ENCODE peak calls at places on chromosomes 2 and 18, in seven cellular contexts. One of them, this sample, is unnamed.

GRCh38 chr2:227456141-227456540 is 15.8 kb upstream of the AGFG1 start:
- DNase-seq in HT1080: no peak
- DNase-seq in D341Med: no peak
- DNase-seq in tibial artery: no peak
- DNase-seq in GM06990: no peak
- DNase-seq in AML-193: no peak
- DNase-seq in hepatic stellate cell: no peak
- DNase-seq in this sample: no peak

GRCh38 chr2:13651684-13652131 is 935.0 kb downstream of the TRIB2 start:
- DNase-seq in GM06990: no peak
- DNase-seq in D341Med: no peak
- DNase-seq in HT1080: no peak
- DNase-seq in AML-193: no peak
- DNase-seq in tibial artery: no peak
- DNase-seq in hepatic stellate cell: no peak
- DNase-seq in this sample: no peak

GRCh38 chr2:46306988-46307655 is 9.9 kb downstream of the EPAS1 start:
- DNase-seq in tibial artery: no peak
- DNase-seq in AML-193: no peak
- DNase-seq in hepatic stellate cell: no peak
- DNase-seq in GM06990: no peak
- DNase-seq in D341Med: no peak
- DNase-seq in HT1080: no peak
- DNase-seq in this sample: no peak

GRCh38 chr2:211033765-211034164 is 477.4 kb downstream of the CPS1 start:
- DNase-seq in hepatic stellate cell: no peak
- DNase-seq in GM06990: no peak
- DNase-seq in tibial artery: no peak
- DNase-seq in D341Med: peak; percentile 40
- DNase-seq in HT1080: peak; percentile 4
- DNase-seq in AML-193: peak; percentile 35
- DNase-seq in this sample: peak; percentile 61

GRCh38 chr2:142040554-142040953 is 90.3 kb downstream of the LRP1B start:
- DNase-seq in tibial artery: no peak
- DNase-seq in HT1080: no peak
- DNase-seq in AML-193: no peak
- DNase-seq in D341Med: no peak
- DNase-seq in hepatic stellate cell: no peak
- DNase-seq in GM06990: no peak
- DNase-seq in this sample: peak; percentile 23

GRCh38 chr2:201118957-201119848 is 3.2 kb downstream of the CFLAR start:
- DNase-seq in HT1080: no peak
- DNase-seq in AML-193: peak; percentile 27
- DNase-seq in GM06990: no peak
- DNase-seq in D341Med: no peak
- DNase-seq in hepatic stellate cell: no peak
- DNase-seq in tibial artery: no peak
- DNase-seq in this sample: peak; percentile 72

GRCh38 chr2:196657332-196657731 is 17.8 kb downstream of the CCDC150 start:
- DNase-seq in D341Med: no peak
- DNase-seq in HT1080: no peak
- DNase-seq in GM06990: no peak
- DNase-seq in tibial artery: no peak
- DNase-seq in AML-193: no peak
- DNase-seq in hepatic stellate cell: no peak
- DNase-seq in this sample: no peak

GRCh38 chr2:158184556-158185343 is 83.1 kb downstream of the UPP2 start:
- DNase-seq in D341Med: no peak
- DNase-seq in HT1080: no peak
- DNase-seq in AML-193: no peak
- DNase-seq in hepatic stellate cell: no peak
- DNase-seq in tibial artery: no peak
- DNase-seq in GM06990: no peak
- DNase-seq in this sample: no peak

GRCh38 chr18:37346048-37346447 is 219.6 kb downstream of the CELF4 start:
- DNase-seq in HT1080: no peak
- DNase-seq in hepatic stellate cell: no peak
- DNase-seq in GM06990: no peak
- DNase-seq in tibial artery: no peak
- DNase-seq in AML-193: no peak
- DNase-seq in D341Med: no peak
- DNase-seq in this sample: no peak

GRCh38 chr18:32629990-32630389 is 142.8 kb downstream of the KLHL14 start:
- DNase-seq in D341Med: no peak
- DNase-seq in tibial artery: no peak
- DNase-seq in hepatic stellate cell: no peak
- DNase-seq in HT1080: no peak
- DNase-seq in AML-193: no peak
- DNase-seq in GM06990: no peak
- DNase-seq in this sample: no peak

GRCh38 chr2:23698116-23698732 is 228.7 kb downstream of the ATAD2B start:
- DNase-seq in HT1080: no peak
- DNase-seq in AML-193: no peak
- DNase-seq in GM06990: no peak
- DNase-seq in D341Med: no peak
- DNase-seq in tibial artery: no peak
- DNase-seq in hepatic stellate cell: no peak
- DNase-seq in this sample: no peak

GRCh38 chr2:31534636-31535035 is 46.1 kb downstream of the SRD5A2 start:
- DNase-seq in GM06990: no peak
- DNase-seq in tibial artery: no peak
- DNase-seq in AML-193: no peak
- DNase-seq in hepatic stellate cell: no peak
- DNase-seq in D341Med: no peak
- DNase-seq in HT1080: peak; percentile 18
- DNase-seq in this sample: peak; percentile 9

GRCh38 chr2:54360055-54360792 is 95.9 kb upstream of the SPTBN1 start:
- DNase-seq in HT1080: peak; percentile 38
- DNase-seq in GM06990: no peak
- DNase-seq in hepatic stellate cell: peak; percentile 36
- DNase-seq in AML-193: no peak
- DNase-seq in D341Med: no peak
- DNase-seq in tibial artery: peak; percentile 28
- DNase-seq in this sample: peak; percentile 14

GRCh38 chr18:55777666-55778304 is 189.8 kb upstream of the TCF4 start:
- DNase-seq in hepatic stellate cell: no peak
- DNase-seq in AML-193: no peak
- DNase-seq in D341Med: no peak
- DNase-seq in HT1080: no peak
- DNase-seq in GM06990: no peak
- DNase-seq in tibial artery: no peak
- DNase-seq in this sample: no peak

GRCh38 chr18:65349635-65350034 is 401.2 kb upstream of the CDH7 start:
- DNase-seq in D341Med: no peak
- DNase-seq in tibial artery: no peak
- DNase-seq in GM06990: no peak
- DNase-seq in HT1080: no peak
- DNase-seq in AML-193: no peak
- DNase-seq in hepatic stellate cell: no peak
- DNase-seq in this sample: no peak

GRCh38 chr2:200756618-200757321 is 54.9 kb upstream of the BZW1 start:
- DNase-seq in GM06990: no peak
- DNase-seq in tibial artery: no peak
- DNase-seq in AML-193: no peak
- DNase-seq in HT1080: peak; percentile 97
- DNase-seq in hepatic stellate cell: peak; percentile 63
- DNase-seq in D341Med: no peak
- DNase-seq in this sample: peak; percentile 93

GRCh38 chr18:60552948-60553347 is 180.4 kb upstream of the MC4R start:
- DNase-seq in GM06990: no peak
- DNase-seq in tibial artery: no peak
- DNase-seq in HT1080: no peak
- DNase-seq in AML-193: no peak
- DNase-seq in D341Med: no peak
- DNase-seq in hepatic stellate cell: no peak
- DNase-seq in this sample: no peak

GRCh38 chr2:144152817-144153271 is 367.1 kb downstream of the ZEB2 start:
- DNase-seq in AML-193: peak; percentile 47
- DNase-seq in HT1080: no peak
- DNase-seq in tibial artery: no peak
- DNase-seq in D341Med: no peak
- DNase-seq in GM06990: no peak
- DNase-seq in hepatic stellate cell: peak; percentile 23
- DNase-seq in this sample: peak; percentile 62

GRCh38 chr2:12612646-12613045 is 104.1 kb upstream of the TRIB2 start:
- DNase-seq in tibial artery: no peak
- DNase-seq in HT1080: no peak
- DNase-seq in GM06990: no peak
- DNase-seq in hepatic stellate cell: no peak
- DNase-seq in AML-193: no peak
- DNase-seq in D341Med: no peak
- DNase-seq in this sample: no peak

GRCh38 chr2:71299507-71299906 is 32.1 kb upstream of the ZNF638 start:
- DNase-seq in AML-193: peak; percentile 16
- DNase-seq in hepatic stellate cell: peak; percentile 30
- DNase-seq in GM06990: no peak
- DNase-seq in tibial artery: no peak
- DNase-seq in D341Med: peak; percentile 40
- DNase-seq in HT1080: peak; percentile 22
- DNase-seq in this sample: peak; percentile 56

GRCh38 chr18:55088000-55088401 is 128.7 kb upstream of the CCDC68 start:
- DNase-seq in D341Med: no peak
- DNase-seq in hepatic stellate cell: no peak
- DNase-seq in HT1080: no peak
- DNase-seq in AML-193: no peak
- DNase-seq in GM06990: no peak
- DNase-seq in tibial artery: no peak
- DNase-seq in this sample: no peak

GRCh38 chr2:241659150-241659739 is 21.8 kb downstream of the ATG4B start:
- DNase-seq in hepatic stellate cell: peak; percentile 60
- DNase-seq in AML-193: peak; percentile 36
- DNase-seq in D341Med: peak; percentile 74
- DNase-seq in HT1080: no peak
- DNase-seq in tibial artery: peak; percentile 43
- DNase-seq in GM06990: no peak
- DNase-seq in this sample: peak; percentile 63

GRCh38 chr2:172953970-172954852 is 121.4 kb upstream of the MAP3K20 start:
- DNase-seq in D341Med: no peak
- DNase-seq in hepatic stellate cell: no peak
- DNase-seq in AML-193: no peak
- DNase-seq in tibial artery: no peak
- DNase-seq in HT1080: no peak
- DNase-seq in GM06990: no peak
- DNase-seq in this sample: peak; percentile 55

GRCh38 chr2:96907405-96908041 is 37.6 kb upstream of the SEMA4C start:
- DNase-seq in HT1080: no peak
- DNase-seq in hepatic stellate cell: peak; percentile 90
- DNase-seq in tibial artery: peak; percentile 92
- DNase-seq in D341Med: no peak
- DNase-seq in GM06990: no peak
- DNase-seq in AML-193: no peak
- DNase-seq in this sample: no peak

GRCh38 chr2:5666798-5667197 is 25.4 kb upstream of the SOX11 start:
- DNase-seq in AML-193: no peak
- DNase-seq in HT1080: peak; percentile 70
- DNase-seq in D341Med: no peak
- DNase-seq in tibial artery: no peak
- DNase-seq in hepatic stellate cell: no peak
- DNase-seq in GM06990: no peak
- DNase-seq in this sample: no peak

GRCh38 chr18:58900015-58900649 is 35.5 kb downstream of the ZNF532 start:
- DNase-seq in D341Med: no peak
- DNase-seq in tibial artery: no peak
- DNase-seq in hepatic stellate cell: peak; percentile 64
- DNase-seq in HT1080: no peak
- DNase-seq in AML-193: no peak
- DNase-seq in GM06990: no peak
- DNase-seq in this sample: no peak

GRCh38 chr2:32553829-32554432 is 73.9 kb upstream of the TTC27 start:
- DNase-seq in tibial artery: no peak
- DNase-seq in HT1080: peak; percentile 14
- DNase-seq in AML-193: peak; percentile 56
- DNase-seq in hepatic stellate cell: peak; percentile 30
- DNase-seq in D341Med: peak; percentile 36
- DNase-seq in GM06990: no peak
- DNase-seq in this sample: peak; percentile 55

GRCh38 chr18:49490246-49490762 is 3.3 kb upstream of the C18orf32 start:
- DNase-seq in HT1080: peak; percentile 32
- DNase-seq in D341Med: no peak
- DNase-seq in hepatic stellate cell: no peak
- DNase-seq in GM06990: no peak
- DNase-seq in AML-193: no peak
- DNase-seq in tibial artery: no peak
- DNase-seq in this sample: peak; percentile 52

GRCh38 chr2:4291430-4291829 is 588.1 kb downstream of the DCDC2C start:
- DNase-seq in hepatic stellate cell: no peak
- DNase-seq in HT1080: no peak
- DNase-seq in D341Med: no peak
- DNase-seq in tibial artery: no peak
- DNase-seq in AML-193: no peak
- DNase-seq in GM06990: no peak
- DNase-seq in this sample: no peak

GRCh38 chr2:150528861-150529801 is 41.7 kb upstream of the RND3 start:
- DNase-seq in HT1080: peak; percentile 60
- DNase-seq in D341Med: no peak
- DNase-seq in tibial artery: no peak
- DNase-seq in GM06990: peak; percentile 22
- DNase-seq in hepatic stellate cell: peak; percentile 41
- DNase-seq in AML-193: no peak
- DNase-seq in this sample: peak; percentile 94

GRCh38 chr2:8044046-8044594 is 637.7 kb upstream of the ID2 start:
- DNase-seq in GM06990: no peak
- DNase-seq in D341Med: no peak
- DNase-seq in HT1080: no peak
- DNase-seq in tibial artery: no peak
- DNase-seq in AML-193: no peak
- DNase-seq in hepatic stellate cell: no peak
- DNase-seq in this sample: no peak